ENCODE peak calls at places on chromosomes 13 and 19, in four cellular contexts. Y is pancreas, V is K562, P is PC-3. J is an unnamed sample.

GRCh38 chr13:86464193-86464592 is 665.0 kb upstream of the SLITRK6 start:
- DNase-seq in P (peak), V (no peak), Y (no peak), J (no peak)

GRCh38 chr13:60329221-60329983 is 67.6 kb upstream of the TDRD3 start:
- DNase-seq in V (peak), Y (no peak), P (peak), J (no peak)

GRCh38 chr13:28582892-28583240 is 76.1 kb upstream of the POMP start:
- DNase-seq in V (no peak), Y (no peak), P (no peak), J (no peak)

GRCh38 chr13:30033681-30034447 is 183.4 kb upstream of the UBL3 start:
- DNase-seq in V (no peak), Y (no peak), P (peak), J (no peak)

GRCh38 chr19:289651-290538 is 1.3 kb downstream of the PLPP2 start:
- DNase-seq in V (peak), P (no peak), Y (peak), J (peak)

GRCh38 chr19:4345656-4346383 is 2.5 kb downstream of the MPND start:
- DNase-seq in P (no peak), V (no peak), Y (peak), J (no peak)

GRCh38 chr19:49335071-49335783 is at the start of gene CD37:
- DNase-seq in V (peak), P (no peak), Y (no peak), J (no peak)

GRCh38 chr19:31436121-31436776 is 87.0 kb upstream of the TSHZ3 start:
- DNase-seq in P (no peak), V (no peak), Y (no peak), J (no peak)

GRCh38 chr13:109938255-109938936 is 152.0 kb upstream of the IRS2 start:
- DNase-seq in P (peak), V (no peak), Y (no peak), J (no peak)

GRCh38 chr19:41376241-41376997 is at the start of gene TMEM91:
- DNase-seq in V (no peak), P (no peak), Y (peak), J (peak)

GRCh38 chr19:17021328-17021727 is 5.3 kb downstream of the CPAMD8 start:
- DNase-seq in Y (no peak), P (no peak), V (no peak), J (no peak)

DNA sequence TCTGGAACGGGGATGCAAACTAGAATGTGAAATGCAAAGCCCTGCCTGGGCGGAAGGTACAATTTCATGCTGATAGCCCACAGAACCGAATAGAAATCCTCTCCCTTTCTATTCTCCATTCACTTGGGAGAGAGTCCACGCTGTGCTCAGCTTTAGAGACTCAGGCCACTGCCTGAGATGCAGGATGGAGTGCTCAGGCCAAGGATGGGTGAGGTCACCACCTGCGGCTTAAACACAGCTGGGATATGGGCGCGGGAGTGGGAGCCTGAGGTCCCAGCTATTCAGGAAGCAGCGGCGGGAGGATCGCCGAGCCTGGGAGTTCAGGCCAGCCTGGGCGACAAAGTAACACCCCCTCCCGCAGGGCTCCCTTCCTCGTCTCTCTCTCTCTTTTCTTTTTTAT is 446 bp upstream of the ZNF83 start:
- DNase-seq in P (no peak), Y (peak), V (peak), J (no peak)
- H3K27ac ChIP-seq in P (peak), Y (no peak), V (peak), J (no peak)

GRCh38 chr19:50720921-50721291 is 1.3 kb upstream of the SHANK1 start:
- DNase-seq in V (no peak), Y (no peak), P (peak), J (no peak)
- TF ChIP-seq CTCF in V (peak), Y (no peak), P (no peak), J (no peak)

DNA sequence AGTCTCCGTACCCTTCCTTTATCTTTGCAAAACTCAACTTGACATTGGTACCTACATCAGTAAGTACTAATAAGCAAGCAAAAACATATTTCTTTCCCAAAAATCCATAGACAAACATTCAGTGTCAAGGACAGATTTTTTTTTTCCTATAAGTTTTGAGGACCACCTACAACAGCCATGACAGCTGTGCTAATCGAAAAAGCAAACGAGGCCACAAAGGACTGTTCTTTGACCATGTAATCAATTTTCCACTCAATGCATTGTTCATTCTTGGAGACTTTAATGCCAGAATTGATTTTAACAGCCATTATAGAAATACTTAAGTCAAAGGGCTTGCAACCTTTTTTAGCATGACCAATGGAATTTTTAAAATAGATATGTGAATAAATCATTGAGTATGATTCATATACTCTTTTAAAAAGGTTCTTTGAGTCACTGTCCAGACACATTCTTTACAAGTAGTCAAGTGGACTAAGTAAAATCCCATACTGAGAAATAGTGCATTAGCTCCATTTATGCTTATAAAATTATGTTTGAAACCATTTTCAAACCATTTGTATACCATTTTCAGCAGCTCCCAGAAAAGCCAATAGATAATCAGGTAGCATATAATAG is 323.9 kb downstream of the MZT1 start:
- DNase-seq in V (no peak), P (no peak), Y (no peak), J (no peak)
- H3K4me3 ChIP-seq in V (no peak), P (no peak), Y (no peak), J (no peak)

GRCh38 chr13:46168341-46168740 is 13.6 kb downstream of the LCP1 start:
- DNase-seq in P (no peak), V (no peak), Y (no peak), J (no peak)

GRCh38 chr13:46164661-46165060 is 17.3 kb downstream of the LCP1 start:
- DNase-seq in P (no peak), V (no peak), Y (no peak), J (no peak)

GRCh38 chr13:46166947-46167610 is 14.9 kb downstream of the LCP1 start:
- DNase-seq in Y (no peak), V (no peak), P (no peak), J (no peak)

GRCh38 chr13:46165485-46166220 is 16.3 kb downstream of the LCP1 start:
- DNase-seq in P (peak), V (no peak), Y (no peak), J (no peak)

DNA sequence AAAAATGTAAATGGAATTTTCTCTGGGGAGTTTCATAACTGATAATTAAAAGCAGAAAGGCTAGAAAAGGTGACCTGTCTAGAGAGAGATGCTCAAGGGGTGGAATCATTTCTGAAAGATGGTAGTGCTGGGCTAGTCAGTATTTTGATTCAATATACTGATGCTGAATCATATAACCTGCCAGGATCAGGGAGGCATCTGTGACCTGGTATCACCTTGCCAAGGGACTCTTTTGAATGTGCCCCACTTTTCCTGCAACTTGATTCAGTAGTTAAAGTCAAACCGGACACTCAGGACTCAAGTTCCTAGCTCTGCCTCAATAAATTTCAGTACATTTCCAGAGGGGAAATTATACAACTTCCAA is 15.8 kb downstream of the LCP1 start:
- DNase-seq in V (no peak), P (no peak), Y (no peak), J (no peak)
- H3K27ac ChIP-seq in V (no peak), P (no peak), Y (no peak), J (no peak)

GRCh38 chr13:64551755-64552154 is 2678.4 kb downstream of the PCDH9 start:
- DNase-seq in P (peak), Y (no peak), V (no peak), J (no peak)
- TF ChIP-seq CTCF in P (no peak), Y (no peak), V (no peak), J (no peak)

GRCh38 chr19:57171551-57172081 is 4.3 kb upstream of the DUXA start:
- DNase-seq in P (peak), Y (peak), V (peak), J (no peak)
- H3K4me3 ChIP-seq in P (peak), Y (no peak), V (no peak), J (peak)

GRCh38 chr19:36116344-36116637 is 1.0 kb downstream of the TBCB start:
- DNase-seq in P (no peak), Y (no peak), V (no peak), J (no peak)
- H3K27ac ChIP-seq in P (no peak), Y (no peak), V (no peak), J (peak)

DNA sequence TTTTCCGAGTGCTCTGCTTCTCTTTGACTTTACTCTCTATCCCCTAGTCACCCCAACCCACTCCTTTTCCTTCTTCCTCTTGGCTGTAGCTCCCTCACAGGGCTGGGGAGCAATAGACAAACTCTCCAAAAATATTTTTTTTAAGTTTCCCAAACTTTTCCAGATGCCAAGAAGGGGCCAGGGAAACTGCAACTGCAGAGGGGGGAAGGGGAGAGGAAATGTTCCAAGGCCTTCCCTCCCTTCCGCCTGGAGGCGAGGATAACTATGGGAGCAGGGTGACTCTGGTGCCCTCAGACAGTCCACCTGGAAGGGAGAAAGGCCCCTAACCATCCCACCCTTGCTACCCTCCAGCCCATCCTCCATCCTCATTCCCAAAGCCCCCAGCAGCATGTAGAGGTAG is 49.4 kb downstream of the LYL1 start:
- DNase-seq in Y (no peak), V (no peak), P (no peak), J (no peak)
- TF ChIP-seq CTCF in Y (no peak), V (no peak), P (no peak), J (no peak)

DNA sequence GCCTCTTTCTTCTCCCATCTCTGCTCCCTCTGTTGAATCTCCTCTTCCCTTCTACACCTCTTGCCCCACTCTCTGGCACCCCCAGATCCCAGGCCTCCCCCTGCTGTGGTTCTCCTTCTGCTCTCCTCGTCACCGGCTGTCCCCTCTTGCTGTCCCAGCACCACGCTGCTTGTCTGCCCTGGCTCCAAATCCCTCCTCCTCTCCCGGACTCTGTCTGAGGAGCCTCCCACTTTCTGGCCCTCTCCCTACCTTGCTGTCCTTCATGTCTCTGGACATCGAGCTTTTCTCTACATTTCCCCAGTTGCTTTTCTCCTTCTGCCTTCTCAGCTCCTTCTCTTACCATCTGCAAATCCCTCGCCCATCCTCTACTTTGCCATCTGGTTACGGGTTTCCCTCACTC is 1.3 kb downstream of the ZNF347 start:
- DNase-seq in Y (no peak), V (no peak), P (peak), J (no peak)
- H3K4me3 ChIP-seq in Y (no peak), V (peak), P (peak), J (peak)

DNA sequence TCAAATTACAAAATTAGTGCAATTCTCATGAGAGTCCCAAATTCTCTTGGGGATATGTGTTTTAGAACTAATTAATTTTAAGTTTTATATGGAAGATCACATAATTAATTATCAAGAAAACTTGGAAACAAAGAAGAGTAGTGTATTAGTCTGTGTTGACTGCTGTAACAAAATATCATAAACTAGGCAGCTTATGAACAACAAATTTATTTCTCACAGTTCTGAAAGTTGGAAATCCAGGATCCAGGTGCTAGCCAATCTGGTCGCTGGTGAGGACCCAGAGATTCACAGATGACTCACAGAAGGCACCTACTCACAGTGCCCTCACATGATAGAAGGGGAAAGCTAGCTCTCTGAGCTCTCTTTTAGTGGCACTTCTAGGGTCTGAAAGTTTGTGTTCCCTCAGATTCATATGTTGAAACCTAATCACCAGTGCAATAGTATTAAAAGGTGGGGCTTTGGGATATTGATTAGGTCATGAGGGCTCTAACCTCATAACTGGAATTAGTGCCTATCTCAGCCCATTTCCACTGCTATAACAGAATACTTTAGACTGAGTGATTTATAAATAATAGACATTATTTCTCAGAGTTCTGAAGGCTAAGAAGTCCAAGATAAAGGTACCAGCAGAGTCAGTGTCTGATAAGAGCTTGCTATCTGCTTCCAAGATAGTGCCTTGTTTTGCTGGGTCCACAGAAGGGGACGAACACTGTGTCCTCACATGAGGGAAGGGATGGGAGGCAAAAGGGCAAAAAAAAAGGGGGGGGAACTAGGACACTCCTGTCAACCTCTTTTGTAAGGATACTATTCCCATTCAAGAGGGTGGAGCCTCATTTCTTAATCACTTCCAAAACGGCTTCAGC is 1.5 kb upstream of the ARGLU1 start:
- DNase-seq in Y (no peak), P (peak), V (no peak), J (no peak)
- H3K27ac ChIP-seq in Y (peak), P (no peak), V (no peak), J (no peak)